ENCODE peak calls at places on chromosomes 3 and 15, in nine cellular contexts. V, S, R, F, P, C, E, J and H are unnamed samples. For H3K4me1, the result is how much of the 10 kb centered on the place peaks cover.

GRCh38 chr3:8443829-8444791 is 57.5 kb upstream of the LMCD1 start:
- DNase-seq in V (peak), S (peak), R (peak), F (peak), P (peak), C (peak), E (peak), J (peak), H (peak)

GRCh38 chr15:61743352-61743909 is 316.8 kb downstream of the VPS13C start:
- DNase-seq in V (no peak), S (no peak), R (no peak), F (no peak), P (no peak), C (no peak), E (no peak), J (no peak), H (no peak)

GRCh38 chr3:4551826-4552442 is 58.8 kb downstream of the ITPR1 start:
- DNase-seq in V (no peak), S (no peak), R (no peak), F (no peak), P (no peak), C (no peak), E (no peak), J (no peak), H (no peak)

GRCh38 chr3:173774275-173774674 is 376.7 kb downstream of the NLGN1 start:
- DNase-seq in V (no peak), S (no peak), R (no peak), F (no peak), P (no peak), C (no peak), E (no peak), J (no peak), H (no peak)

GRCh38 chr3:126317029-126317996 is 39.9 kb downstream of the KLF15 start:
- DNase-seq in V (no peak), S (no peak), R (no peak), F (no peak), P (no peak), C (peak), E (no peak), J (no peak), H (no peak)

GRCh38 chr3:19898725-19899124 is 35.3 kb downstream of the EFHB start:
- DNase-seq in V (no peak), S (no peak), R (no peak), F (peak), P (no peak), C (no peak), E (no peak), J (peak), H (no peak)

GRCh38 chr3:83821526-83821925 is 1137.3 kb upstream of the CADM2 start:
- DNase-seq in V (no peak), S (no peak), R (no peak), F (no peak), P (no peak), C (no peak), E (no peak), J (no peak), H (no peak)

GRCh38 chr3:36954452-36955134 is 9.7 kb upstream of the TRANK1 start:
- DNase-seq in V (no peak), S (no peak), R (no peak), F (no peak), P (no peak), C (no peak), E (no peak), J (peak), H (no peak)

GRCh38 chr3:72375237-72376154 is 472.7 kb downstream of the SHQ1 start:
- DNase-seq in V (no peak), S (no peak), R (no peak), F (no peak), P (no peak), C (no peak), E (no peak), J (no peak), H (no peak)

GRCh38 chr15:23467110-23467600 is 20.1 kb upstream of the GOLGA6L2 start:
- DNase-seq in V (no peak), S (no peak), R (no peak), F (peak), P (no peak), C (no peak), E (peak), J (peak), H (no peak)

GRCh38 chr15:36409819-36410218 is 169.6 kb upstream of the CDIN1 start:
- DNase-seq in V (no peak), S (no peak), R (no peak), F (no peak), P (no peak), C (no peak), E (no peak), J (no peak), H (no peak)

GRCh38 chr15:85482896-85483295 is 102.5 kb downstream of the AKAP13 start:
- DNase-seq in V (no peak), S (no peak), R (no peak), F (no peak), P (no peak), C (no peak), E (peak), J (peak), H (no peak)

GRCh38 chr15:22262613-22263020 is 182.3 kb downstream of the OR4M2 start:
- DNase-seq in V (no peak), S (no peak), R (peak), F (no peak), P (no peak), C (no peak), E (peak), J (no peak), H (peak)

GRCh38 chr3:57972421-57973111 is 35.7 kb upstream of the FLNB start:
- DNase-seq in V (no peak), S (no peak), R (no peak), F (no peak), P (no peak), C (no peak), E (peak), J (no peak), H (peak)

GRCh38 chr15:72535911-72536310 is 61.8 kb downstream of the ARIH1 start:
- DNase-seq in V (peak), S (no peak), R (no peak), F (no peak), P (no peak), C (no peak), E (no peak), J (no peak), H (no peak)

GRCh38 chr3:3113042-3113709 is 3.0 kb upstream of the IL5RA start:
- DNase-seq in V (no peak), S (no peak), R (no peak), F (no peak), P (no peak), C (no peak), E (no peak), J (no peak), H (no peak)

GRCh38 chr3:134792700-134793099 is 2.4 kb upstream of the EPHB1 start:
- DNase-seq in V (no peak), S (no peak), R (no peak), F (no peak), P (no peak), C (no peak), E (no peak), J (no peak), H (no peak)

GRCh38 chr3:50519471-50520089 is 16.1 kb upstream of the CACNA2D2 start:
- DNase-seq in V (peak), S (no peak), R (peak), F (peak), P (peak), C (peak), E (peak), J (peak), H (peak)

GRCh38 chr3:32448686-32449474 is 53.8 kb downstream of the CMTM6 start:
- DNase-seq in V (no peak), S (peak), R (no peak), F (no peak), P (no peak), C (no peak), E (no peak), J (no peak), H (peak)

GRCh38 chr3:115022835-115023398 is 124.2 kb downstream of the ZBTB20 start:
- DNase-seq in V (no peak), S (no peak), R (no peak), F (no peak), P (no peak), C (no peak), E (no peak), J (peak), H (no peak)

GRCh38 chr3:14300721-14301377 is 101.6 kb upstream of the SLC6A6 start:
- DNase-seq in V (no peak), S (no peak), R (no peak), F (no peak), P (no peak), C (no peak), E (no peak), J (no peak), H (no peak)

GRCh38 chr3:8635625-8636024 is 9.0 kb downstream of the SSUH2 start:
- DNase-seq in V (no peak), S (no peak), R (no peak), F (no peak), P (no peak), C (no peak), E (no peak), J (no peak), H (peak)

GRCh38 chr3:153669527-153669926 is 451.7 kb upstream of the ARHGEF26 start:
- DNase-seq in V (no peak), S (no peak), R (no peak), F (no peak), P (no peak), C (no peak), E (no peak), J (no peak), H (no peak)

GRCh38 chr15:58260186-58260910 is 122.2 kb downstream of the AQP9 start:
- DNase-seq in V (no peak), S (no peak), R (no peak), F (no peak), P (no peak), C (no peak), E (no peak), J (peak), H (no peak)

GRCh38 chr3:111585214-111585613 is 9.9 kb downstream of the ZBED2 start:
- DNase-seq in V (no peak), S (no peak), R (no peak), F (no peak), P (no peak), C (no peak), E (peak), J (peak), H (no peak)

GRCh38 chr15:48759921-48760320 is 50.9 kb downstream of the CEP152 start:
- DNase-seq in V (no peak), S (no peak), R (no peak), F (no peak), P (no peak), C (no peak), E (no peak), J (no peak), H (no peak)

GRCh38 chr15:62821384-62822131 is 221.0 kb upstream of the TPM1 start:
- DNase-seq in V (peak), S (no peak), R (no peak), F (no peak), P (no peak), C (no peak), E (peak), J (no peak), H (peak)

GRCh38 chr15:79431636-79432344 is at the start of gene MINAR1:
- DNase-seq in V (peak), S (no peak), R (no peak), F (peak), P (no peak), C (no peak), E (peak), J (peak), H (no peak)

GRCh38 chr15:101288905-101289513 is 6.0 kb downstream of the SNRPA1 start:
- DNase-seq in V (no peak), S (no peak), R (no peak), F (peak), P (no peak), C (no peak), E (peak), J (peak), H (no peak)

GRCh38 chr3:56917740-56918568 is 116.2 kb upstream of the ARHGEF3 start:
- DNase-seq in V (no peak), S (no peak), R (no peak), F (peak), P (no peak), C (no peak), E (no peak), J (no peak), H (peak)

GRCh38 chr3:34919025-34919424 is 720.3 kb upstream of the ARPP21 start:
- DNase-seq in V (no peak), S (no peak), R (no peak), F (no peak), P (no peak), C (no peak), E (no peak), J (no peak), H (no peak)

GRCh38 chr15:100940785-100941379 is 21.7 kb downstream of the LRRK1 start:
- DNase-seq in V (no peak), S (no peak), R (no peak), F (no peak), P (no peak), C (no peak), E (no peak), J (no peak), H (no peak)

GRCh38 chr15:58561321-58561720 is 129.5 kb downstream of the LIPC start:
- DNase-seq in V (no peak), S (no peak), R (no peak), F (no peak), P (no peak), C (no peak), E (no peak), J (no peak), H (no peak)

GRCh38 chr3:37443363-37444035 is 269.1 kb upstream of the LRRFIP2 start:
- DNase-seq in V (no peak), S (no peak), R (no peak), F (no peak), P (no peak), C (no peak), E (no peak), J (no peak), H (no peak)

GRCh38 chr15:63466378-63467192 is 37.8 kb upstream of the USP3 start:
- DNase-seq in V (peak), S (no peak), R (peak), F (peak), P (no peak), C (peak), E (peak), J (peak), H (no peak)

GRCh38 chr3:136075816-136076215 is 110.3 kb downstream of the PPP2R3A start:
- DNase-seq in V (no peak), S (no peak), R (no peak), F (no peak), P (no peak), C (no peak), E (no peak), J (peak), H (no peak)

GRCh38 chr3:59839810-59840515 is 790.1 kb upstream of the CFAP20DC start:
- DNase-seq in V (no peak), S (no peak), R (no peak), F (no peak), P (no peak), C (no peak), E (no peak), J (no peak), H (no peak)

GRCh38 chr3:25150199-25150598 is 277.9 kb upstream of the RARB start:
- DNase-seq in V (no peak), S (no peak), R (no peak), F (no peak), P (no peak), C (no peak), E (no peak), J (no peak), H (no peak)

DNA sequence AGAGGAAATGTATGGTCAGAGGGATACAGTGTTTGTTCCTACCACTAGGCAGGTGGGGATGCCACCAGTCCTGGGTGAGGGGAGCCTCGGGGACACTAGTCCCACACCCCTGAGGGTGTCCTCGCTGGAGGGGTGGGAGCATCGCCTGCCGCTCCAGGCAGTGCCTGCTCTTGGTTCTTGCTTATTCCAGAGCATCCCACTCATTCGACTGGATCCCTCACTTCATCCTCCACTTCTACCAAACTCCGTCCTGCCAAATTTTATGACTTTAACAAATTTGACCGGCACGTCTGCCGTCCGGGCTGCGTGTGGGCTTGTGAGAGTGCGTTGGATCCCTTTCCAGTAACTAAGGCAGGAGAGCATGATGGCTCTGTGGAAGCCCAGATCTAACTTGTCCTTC is 34.8 kb downstream of the MGLL start:
- DNase-seq in V (no peak), S (peak), R (no peak), F (no peak), P (no peak), C (no peak), E (no peak), J (no peak), H (peak)
- H3K4me1 ChIP-seq in V (under half), S (under half), R (half or more), F (under half), P (under half), C (half or more), E (half or more), J (under half), H (under half)

GRCh38 chr15:40618906-40619305 is 24.9 kb downstream of the KNL1 start:
- DNase-seq in V (no peak), S (no peak), R (no peak), F (no peak), P (no peak), C (no peak), E (no peak), J (peak), H (no peak)
- TF ChIP-seq CTCF in V (no peak), S (no peak), R (no peak), F (no peak), P (no peak), C (no peak), E (no peak), J (no peak), H (no peak)

DNA sequence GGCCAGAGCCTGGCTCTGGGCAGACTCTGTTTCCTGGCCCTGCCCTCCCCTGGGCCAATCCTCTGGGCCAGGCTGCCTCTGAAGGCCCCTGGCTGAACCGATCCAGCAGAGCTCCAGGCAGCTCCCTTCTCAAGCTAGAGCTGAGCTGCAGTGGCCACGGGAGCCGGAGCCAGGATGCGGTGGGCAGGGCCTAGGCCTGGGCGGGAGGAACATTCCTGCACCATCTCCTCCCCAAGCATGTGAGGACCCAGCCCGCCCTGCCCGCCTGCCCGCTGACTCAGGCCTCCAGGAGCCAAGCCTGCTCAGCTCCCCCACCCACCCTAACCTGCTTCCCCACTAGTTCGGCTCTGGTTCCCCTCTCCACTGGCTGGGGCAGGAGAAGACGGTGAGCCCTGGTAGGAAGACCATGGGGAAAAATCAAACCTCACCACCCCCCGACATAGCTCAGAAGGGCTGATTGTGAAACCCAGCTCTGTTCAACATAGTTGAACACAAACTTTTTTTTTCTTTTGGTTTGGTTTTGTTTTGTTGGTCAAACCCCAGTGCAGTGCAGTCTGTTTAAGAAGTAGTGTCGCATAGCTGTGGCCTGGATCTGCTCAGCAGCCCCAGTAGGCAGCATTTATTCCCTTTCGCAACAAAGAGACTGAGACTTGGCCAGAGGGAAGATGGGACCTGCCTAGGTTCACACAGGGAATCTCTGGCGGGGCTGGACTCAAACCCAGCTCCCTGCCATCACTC is 13.5 kb downstream of the SNX33 start:
- DNase-seq in V (peak), S (peak), R (peak), F (peak), P (peak), C (peak), E (peak), J (peak), H (peak)
- TF ChIP-seq POLR2A in V (no peak), S (no peak), R (peak), F (no peak), P (no peak), C (no peak), E (no peak), J (peak), H (no peak)

DNA sequence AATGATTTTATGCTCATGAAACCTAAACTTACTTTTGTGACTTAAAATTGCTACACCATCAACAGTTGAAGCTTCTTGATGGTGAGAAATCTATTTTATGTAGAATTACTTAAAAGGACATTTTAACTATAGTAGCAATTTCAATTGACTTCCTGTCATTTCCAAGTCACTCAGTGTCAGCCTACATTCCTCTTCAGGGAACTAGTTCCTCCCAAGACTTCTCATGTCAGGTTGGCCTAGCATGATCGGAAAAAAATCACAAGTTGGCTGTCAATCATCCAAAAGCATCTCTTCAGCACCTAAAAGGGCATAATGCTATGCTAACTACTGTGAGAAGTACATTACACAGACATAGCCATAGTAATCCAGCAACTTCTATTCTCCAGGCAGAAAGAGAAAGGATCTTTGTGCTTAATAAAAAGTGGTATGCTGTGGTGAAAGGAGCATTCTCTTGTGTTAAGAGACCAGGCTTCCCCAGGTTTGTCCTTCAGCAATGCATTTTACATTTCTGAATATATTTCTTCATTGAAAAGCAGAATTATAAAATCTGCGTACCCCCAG is 893.7 kb downstream of the AGBL1 start:
- DNase-seq in V (no peak), S (no peak), R (no peak), F (no peak), P (no peak), C (no peak), E (no peak), J (no peak), H (no peak)
- H3K4me1 ChIP-seq in V (under half), S (under half), R (under half), F (under half), P (under half), C (under half), E (under half), J (under half), H (under half)

DNA sequence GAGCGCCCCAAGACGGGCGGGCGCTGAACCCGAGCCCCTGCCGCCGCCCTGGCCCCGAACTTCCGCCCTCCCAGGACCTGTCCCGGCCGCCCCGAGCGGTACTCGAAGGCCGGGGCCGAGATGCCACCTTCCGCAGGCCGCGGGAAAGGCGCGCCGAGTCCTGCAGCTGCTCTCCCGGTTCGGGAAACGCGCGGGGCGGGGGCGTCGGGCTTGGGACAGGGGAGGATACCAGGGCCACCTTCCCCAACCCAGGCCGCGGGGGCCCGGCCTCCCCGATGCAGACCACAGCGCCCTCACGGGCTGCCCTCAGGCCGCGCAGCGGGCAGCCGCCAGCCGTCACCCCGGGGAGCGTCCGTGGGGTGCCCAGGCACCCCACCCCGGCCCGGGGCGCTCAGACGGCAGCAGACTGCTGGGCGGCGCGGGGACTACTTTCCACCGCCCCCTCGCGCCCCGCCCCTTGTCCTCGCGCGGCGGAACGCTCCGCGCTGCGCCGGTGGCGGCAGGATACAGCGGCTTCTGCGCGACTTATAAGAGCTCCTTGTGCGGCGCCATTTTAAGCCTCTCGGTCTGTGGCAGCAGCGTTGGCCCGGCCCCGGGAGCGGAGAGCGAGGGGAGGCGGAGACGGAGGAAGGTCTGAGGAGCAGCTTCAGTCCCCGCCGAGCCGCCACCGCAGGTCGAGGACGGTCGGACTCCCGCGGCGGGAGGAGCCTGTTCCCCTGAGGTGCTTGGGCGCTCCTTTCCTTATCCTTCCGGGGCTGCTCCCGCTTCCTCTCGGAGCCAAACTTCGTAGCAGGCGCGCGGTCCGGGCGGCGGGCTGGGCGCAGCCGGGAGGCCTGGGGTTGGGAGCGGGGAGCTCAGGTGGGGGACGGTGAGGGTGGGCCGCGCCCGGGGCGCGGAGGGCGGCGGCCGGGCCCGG is at the start of gene CTNNB1:
- DNase-seq in V (peak), S (peak), R (peak), F (peak), P (peak), C (peak), E (peak), J (peak), H (peak)
- TF ChIP-seq CTCF in V (peak), S (no peak), R (no peak), F (no peak), P (no peak), C (peak), E (no peak), J (no peak), H (peak)

GRCh38 chr15:31325976-31326728 is 483 bp upstream of the KLF13 start:
- DNase-seq in V (peak), S (peak), R (peak), F (peak), P (peak), C (peak), E (peak), J (peak), H (peak)
- TF ChIP-seq POLR2A in V (peak), S (peak), R (peak), F (peak), P (peak), C (peak), E (no peak), J (peak), H (peak)